ENCODE peak calls at places on chromosomes 11 and 22, in six cellular contexts. Q, X, I, Y, E and V are unnamed samples.

GRCh38 chr22:35191412-35191811 is 65.9 kb upstream of the HMGXB4 start:
- DNase-seq in Q (no peak), X (no peak), I (no peak), Y (peak), E (no peak), V (no peak)

GRCh38 chr11:63683133-63683991 is 2.1 kb downstream of the RTN3 start:
- DNase-seq in Q (no peak), X (no peak), I (no peak), Y (peak), E (no peak), V (no peak)

GRCh38 chr22:42799462-42800405 is 57.3 kb downstream of the ARFGAP3 start:
- DNase-seq in Q (no peak), X (no peak), I (no peak), Y (peak), E (no peak), V (no peak)

GRCh38 chr11:16468735-16469446 is 112.5 kb upstream of the SOX6 start:
- DNase-seq in Q (no peak), X (no peak), I (no peak), Y (no peak), E (no peak), V (no peak)

GRCh38 chr22:24068377-24068680 is 57.2 kb downstream of the CABIN1 start:
- DNase-seq in Q (no peak), X (no peak), I (no peak), Y (no peak), E (no peak), V (no peak)

GRCh38 chr22:38257170-38257569 is 15.6 kb downstream of the TMEM184B start:
- DNase-seq in Q (no peak), X (no peak), I (no peak), Y (peak), E (no peak), V (no peak)

GRCh38 chr11:27720277-27720830 is 20.1 kb upstream of the BDNF start:
- DNase-seq in Q (no peak), X (no peak), I (no peak), Y (peak), E (peak), V (peak)

GRCh38 chr11:22341582-22341919 is 3.4 kb downstream of the SLC17A6 start:
- DNase-seq in Q (no peak), X (no peak), I (no peak), Y (no peak), E (no peak), V (peak)

GRCh38 chr11:134346101-134346975 is 14.6 kb downstream of the GLB1L2 start:
- DNase-seq in Q (no peak), X (no peak), I (no peak), Y (no peak), E (peak), V (no peak)

GRCh38 chr11:17475666-17476316 is 854 bp downstream of the ABCC8 start:
- DNase-seq in Q (no peak), X (no peak), I (no peak), Y (no peak), E (no peak), V (peak)

GRCh38 chr22:36409911-36410756 is 22.4 kb upstream of the MYH9 start:
- DNase-seq in Q (peak), X (no peak), I (no peak), Y (no peak), E (peak), V (peak)

GRCh38 chr11:40958707-40959106 is 500.7 kb downstream of the LRRC4C start:
- DNase-seq in Q (no peak), X (no peak), I (no peak), Y (no peak), E (no peak), V (no peak)

GRCh38 chr22:39282642-39283311 is 36.6 kb downstream of the RPL3 start:
- DNase-seq in Q (no peak), X (no peak), I (no peak), Y (no peak), E (no peak), V (no peak)

GRCh38 chr22:48993655-48994054 is 834.0 kb downstream of the BRD1 start:
- DNase-seq in Q (no peak), X (no peak), I (no peak), Y (no peak), E (no peak), V (no peak)

GRCh38 chr11:72347691-72348090 is 86.6 kb downstream of the CLPB start:
- DNase-seq in Q (no peak), X (no peak), I (no peak), Y (no peak), E (no peak), V (no peak)

GRCh38 chr11:5992150-5992549 is 5.4 kb upstream of the OR52L1 start:
- DNase-seq in Q (no peak), X (no peak), I (no peak), Y (peak), E (no peak), V (no peak)

GRCh38 chr22:20206709-20207215 is 55.9 kb upstream of the CCDC188 start:
- DNase-seq in Q (no peak), X (no peak), I (no peak), Y (peak), E (peak), V (no peak)

GRCh38 chr22:30309981-30310672 is 16.6 kb downstream of the TBC1D10A start:
- DNase-seq in Q (no peak), X (no peak), I (no peak), Y (peak), E (peak), V (no peak)